ENCODE peak calls at places on chromosomes 16 and 17, in six cellular contexts. Z, S, F, T, J and L are unnamed samples.

GRCh38 chr17:81821147-81821546 is 11.9 kb downstream of the MCRIP1 start:
- DNase-seq in Z (no peak), S (peak), F (no peak), T (no peak), J (no peak), L (no peak)

GRCh38 chr17:29412780-29413565 is 22.8 kb downstream of the TAOK1 start:
- DNase-seq in Z (no peak), S (peak), F (peak), T (no peak), J (no peak), L (peak)

GRCh38 chr17:60952747-60953146 is 275.1 kb downstream of the BCAS3 start:
- DNase-seq in Z (no peak), S (no peak), F (no peak), T (no peak), J (no peak), L (no peak)

GRCh38 chr17:8606415-8606814 is 24.1 kb downstream of the MYH10 start:
- DNase-seq in Z (no peak), S (no peak), F (no peak), T (no peak), J (no peak), L (peak)

GRCh38 chr17:71444011-71444574 is 676.7 kb upstream of the SOX9 start:
- DNase-seq in Z (no peak), S (no peak), F (peak), T (no peak), J (peak), L (no peak)

GRCh38 chr17:74351552-74352210 is 10.0 kb downstream of the BTBD17 start:
- DNase-seq in Z (no peak), S (no peak), F (no peak), T (no peak), J (no peak), L (no peak)

GRCh38 chr16:85338638-85338982 is 226.3 kb upstream of the CIBAR2 start:
- DNase-seq in Z (no peak), S (no peak), F (no peak), T (no peak), J (no peak), L (no peak)

GRCh38 chr17:37571674-37572073 is 37.5 kb downstream of the SYNRG start:
- DNase-seq in Z (no peak), S (no peak), F (no peak), T (no peak), J (no peak), L (no peak)

GRCh38 chr17:57963149-57963511 is 7.9 kb upstream of the CUEDC1 start:
- DNase-seq in Z (no peak), S (no peak), F (no peak), T (no peak), J (no peak), L (no peak)

GRCh38 chr17:67534941-67535340 is 157.9 kb downstream of the PITPNC1 start:
- DNase-seq in Z (no peak), S (no peak), F (peak), T (no peak), J (no peak), L (no peak)

GRCh38 chr16:56198755-56199114 is 7.4 kb downstream of the GNAO1 start:
- DNase-seq in Z (no peak), S (no peak), F (no peak), T (no peak), J (no peak), L (no peak)

GRCh38 chr17:45016237-45016636 is 35.2 kb downstream of the DCAKD start:
- DNase-seq in Z (no peak), S (no peak), F (no peak), T (no peak), J (no peak), L (no peak)